ENCODE peak calls at places on chromosomes 1 and 21, in ten cellular contexts. L is HL-60, A is A673, Q is psoas muscle, G is fibroblast of lung, H is brain microvascular endothelial cell, T is fibroblast of mammary gland, F is HCT116, N is BJ, R is neural progenitor cell. Y is an unnamed sample.

GRCh38 chr1:31932491-31933316 is 5.5 kb downstream of the PTP4A2 start:
- DNase-seq in L (peak), A (no peak), Q (no peak), G (peak), H (no peak), T (peak), F (no peak), N (no peak), R (peak), Y (no peak)

GRCh38 chr1:223001653-223002634 is 141.1 kb downstream of the TLR5 start:
- DNase-seq in L (no peak), A (peak), Q (no peak), G (no peak), H (no peak), T (peak), F (no peak), N (no peak), R (no peak), Y (no peak)

GRCh38 chr1:217911908-217912307 is 280.8 kb downstream of the SPATA17 start:
- DNase-seq in L (no peak), A (peak), Q (no peak), G (no peak), H (no peak), T (no peak), F (no peak), N (no peak), R (no peak), Y (no peak)

GRCh38 chr1:203273869-203274602 is 31.3 kb upstream of the BTG2 start:
- DNase-seq in L (peak), A (no peak), Q (peak), G (no peak), H (no peak), T (no peak), F (no peak), N (no peak), R (peak), Y (no peak)

GRCh38 chr1:248696775-248697174 is 5.8 kb downstream of the OR14I1 start:
- DNase-seq in L (no peak), A (peak), Q (no peak), G (no peak), H (no peak), T (no peak), F (no peak), N (no peak), R (no peak), Y (no peak)

GRCh38 chr1:157442065-157442464 is 110.2 kb downstream of the FCRL5 start:
- DNase-seq in L (no peak), A (no peak), Q (no peak), G (no peak), H (no peak), T (no peak), F (no peak), N (no peak), R (peak), Y (no peak)

GRCh38 chr1:233394860-233395717 is 67.6 kb downstream of the MAP3K21 start:
- DNase-seq in L (peak), A (peak), Q (no peak), G (peak), H (peak), T (peak), F (peak), N (peak), R (peak), Y (peak)

GRCh38 chr1:61121631-61122030 is 39.3 kb downstream of the NFIA start:
- DNase-seq in L (no peak), A (no peak), Q (no peak), G (no peak), H (no peak), T (no peak), F (no peak), N (no peak), R (no peak), Y (no peak)

GRCh38 chr1:177849130-177849529 is 120.7 kb downstream of the SEC16B start:
- DNase-seq in L (no peak), A (no peak), Q (no peak), G (peak), H (no peak), T (peak), F (no peak), N (no peak), R (no peak), Y (no peak)

GRCh38 chr1:84505167-84506001 is 802 bp upstream of the SPATA1 start:
- DNase-seq in L (peak), A (no peak), Q (peak), G (peak), H (peak), T (peak), F (no peak), N (no peak), R (peak), Y (no peak)

GRCh38 chr1:153677718-153678518 is 570 bp upstream of the NPR1 start:
- DNase-seq in L (peak), A (peak), Q (peak), G (peak), H (peak), T (peak), F (peak), N (no peak), R (peak), Y (no peak)

GRCh38 chr1:234309598-234310459 is 63.4 kb upstream of the COA6 start:
- DNase-seq in L (peak), A (peak), Q (peak), G (peak), H (peak), T (peak), F (peak), N (no peak), R (peak), Y (peak)

GRCh38 chr1:191585095-191585494 is 573.2 kb upstream of the RGS18 start:
- DNase-seq in L (no peak), A (no peak), Q (no peak), G (no peak), H (no peak), T (no peak), F (no peak), N (no peak), R (no peak), Y (no peak)

GRCh38 chr21:38470762-38471161 is 27.5 kb downstream of the ERG start:
- DNase-seq in L (no peak), A (no peak), Q (no peak), G (peak), H (no peak), T (peak), F (no peak), N (no peak), R (no peak), Y (peak)

GRCh38 chr1:151537112-151537511 is 3.0 kb upstream of the TUFT1 start:
- DNase-seq in L (no peak), A (peak), Q (no peak), G (peak), H (peak), T (peak), F (no peak), N (no peak), R (no peak), Y (no peak)

GRCh38 chr1:199163277-199164069 is 524.6 kb downstream of the PTPRC start:
- DNase-seq in L (no peak), A (peak), Q (no peak), G (no peak), H (no peak), T (no peak), F (no peak), N (no peak), R (no peak), Y (no peak)

GRCh38 chr1:206012086-206012859 is 9.1 kb upstream of the RAB7B start:
- DNase-seq in L (peak), A (peak), Q (peak), G (no peak), H (no peak), T (no peak), F (no peak), N (no peak), R (no peak), Y (no peak)

GRCh38 chr21:32422064-32422463 is 9.6 kb downstream of the EVA1C start:
- DNase-seq in L (no peak), A (no peak), Q (no peak), G (no peak), H (no peak), T (no peak), F (no peak), N (no peak), R (no peak), Y (no peak)

GRCh38 chr1:2413495-2414296 is 1.3 kb upstream of the PEX10 start:
- DNase-seq in L (peak), A (no peak), Q (no peak), G (no peak), H (no peak), T (no peak), F (no peak), N (no peak), R (peak), Y (no peak)

GRCh38 chr1:38028671-38029070 is 16.1 kb downstream of the UTP11 start:
- DNase-seq in L (no peak), A (no peak), Q (no peak), G (no peak), H (no peak), T (no peak), F (no peak), N (no peak), R (no peak), Y (no peak)
- TF ChIP-seq CTCF in L (no peak), A (no peak), Q (no peak), G (peak), H (peak), T (no peak), F (no peak), N (no peak), R (no peak), Y (peak)

GRCh38 chr1:207908112-207908734 is 2.7 kb downstream of the CD34 start:
- DNase-seq in L (peak), A (no peak), Q (peak), G (no peak), H (no peak), T (no peak), F (no peak), N (no peak), R (peak), Y (no peak)
- H3K4me3 ChIP-seq in L (no peak), A (no peak), Q (peak), G (no peak), H (no peak), T (no peak), F (no peak), N (no peak), R (no peak), Y (no peak)

GRCh38 chr1:166789286-166789685 is 50.0 kb upstream of the POGK start:
- DNase-seq in L (no peak), A (no peak), Q (no peak), G (no peak), H (no peak), T (no peak), F (no peak), N (no peak), R (no peak), Y (no peak)

DNA sequence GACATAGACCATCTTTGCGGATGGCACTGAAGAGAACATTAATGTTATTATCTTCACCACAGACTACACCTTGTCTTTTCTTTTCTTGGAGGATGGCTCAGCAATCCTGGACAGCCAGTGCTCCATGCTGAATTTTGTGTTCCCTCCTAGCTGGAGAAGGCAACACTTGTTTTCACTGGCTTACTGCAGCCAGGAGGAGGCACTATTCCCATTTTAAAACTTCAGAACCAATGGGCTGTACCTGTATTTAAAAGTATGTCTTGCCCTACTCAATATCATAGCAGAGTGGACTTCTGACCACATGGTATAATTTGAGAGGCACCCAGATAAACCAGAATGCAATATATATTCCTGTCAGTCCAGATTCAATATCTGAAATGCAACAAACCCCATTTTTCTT is 53.3 kb upstream of the POGK start:
- DNase-seq in L (no peak), A (no peak), Q (no peak), G (no peak), H (no peak), T (no peak), F (no peak), N (no peak), R (no peak), Y (no peak)
- TF ChIP-seq CTCF in L (no peak), A (peak), Q (peak), G (no peak), H (no peak), T (no peak), F (no peak), N (no peak), R (peak), Y (no peak)

GRCh38 chr1:163201906-163202305 is 810 bp downstream of the RGS5 start:
- DNase-seq in L (no peak), A (no peak), Q (no peak), G (no peak), H (no peak), T (no peak), F (no peak), N (no peak), R (no peak), Y (no peak)
- H3K4me3 ChIP-seq in L (no peak), A (no peak), Q (peak), G (no peak), H (no peak), T (no peak), F (no peak), N (no peak), R (no peak), Y (no peak)

GRCh38 chr21:29430581-29430980 is 131.9 kb downstream of the BACH1 start:
- DNase-seq in L (no peak), A (no peak), Q (no peak), G (no peak), H (no peak), T (no peak), F (no peak), N (no peak), R (peak), Y (no peak)
- TF ChIP-seq CTCF in L (no peak), A (no peak), Q (no peak), G (no peak), H (no peak), T (no peak), F (no peak), N (no peak), R (no peak), Y (no peak)

DNA sequence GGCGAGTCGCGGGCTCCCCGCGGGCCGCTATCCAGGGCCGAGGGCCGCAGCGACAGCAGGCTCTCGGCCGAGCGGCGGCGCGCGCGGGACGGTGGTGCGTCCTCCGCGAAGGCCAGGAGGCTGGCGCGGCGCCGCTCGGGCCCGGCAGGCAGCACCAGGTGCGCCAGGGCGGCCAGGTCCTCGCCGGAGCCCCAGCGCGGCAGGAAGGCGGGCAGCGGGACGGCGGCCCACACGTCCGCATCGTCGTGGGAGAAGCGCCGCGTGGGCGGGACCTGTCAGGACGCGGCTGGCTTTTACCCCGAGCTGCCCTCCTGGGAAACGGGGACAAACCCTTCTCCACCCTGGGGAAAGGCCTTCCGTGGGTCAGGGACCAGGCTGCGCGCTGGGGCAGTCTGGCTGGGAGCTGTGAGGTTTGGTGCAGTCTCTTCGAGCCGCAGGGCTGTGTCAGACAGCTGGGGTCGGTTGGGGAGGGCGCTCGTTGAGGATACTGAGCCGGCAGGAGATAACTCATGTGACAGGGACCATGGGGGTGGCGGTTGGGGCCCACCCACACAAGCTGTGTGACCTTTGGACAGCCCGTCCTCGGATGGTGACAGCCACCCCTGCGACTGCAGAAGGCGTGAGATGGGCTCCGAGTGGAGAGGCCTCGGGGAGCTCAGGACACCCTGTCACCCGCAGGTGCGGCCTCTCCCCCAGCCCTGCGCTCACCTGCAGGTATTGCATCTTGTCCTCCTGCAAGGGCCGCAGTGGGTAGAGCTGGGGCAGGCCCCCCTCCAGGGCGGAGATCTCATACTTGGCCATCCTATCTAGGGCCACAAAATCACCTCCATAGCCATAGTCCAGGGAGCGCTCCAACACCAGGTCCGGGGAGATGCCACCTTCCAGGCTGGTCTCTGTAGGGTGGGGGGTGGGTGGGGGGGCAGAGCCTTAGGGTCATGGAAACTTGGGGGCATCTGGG is 6.0 kb downstream of the HES3 start:
- DNase-seq in L (no peak), A (no peak), Q (peak), G (no peak), H (no peak), T (no peak), F (no peak), N (no peak), R (peak), Y (no peak)
- H3K4me3 ChIP-seq in L (no peak), A (no peak), Q (no peak), G (no peak), H (no peak), T (no peak), F (peak), N (no peak), R (peak), Y (no peak)

DNA sequence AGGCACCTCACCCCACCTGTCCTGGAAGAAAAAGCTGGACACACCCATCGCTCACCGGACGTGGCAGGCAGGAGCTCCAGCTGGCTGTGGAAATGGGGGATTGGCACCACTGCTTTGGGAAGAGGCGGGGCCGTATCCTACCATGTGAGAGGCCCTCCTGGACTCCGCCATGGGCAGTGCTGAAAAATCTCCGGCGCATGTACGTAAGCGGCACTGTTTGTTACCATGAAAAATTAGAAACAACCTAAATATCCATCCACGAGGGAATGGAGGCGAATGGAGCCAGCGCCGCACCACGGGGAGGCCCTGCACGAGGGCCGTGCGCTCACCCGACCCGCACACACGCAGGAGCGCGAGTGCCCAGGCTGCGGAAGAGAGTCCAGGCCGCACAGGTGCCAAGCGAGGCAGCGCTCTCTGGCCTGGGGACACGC is 3.1 kb downstream of the KRTAP10-8 start:
- DNase-seq in L (no peak), A (no peak), Q (no peak), G (no peak), H (no peak), T (no peak), F (no peak), N (no peak), R (no peak), Y (no peak)
- TF ChIP-seq CTCF in L (no peak), A (no peak), Q (no peak), G (no peak), H (no peak), T (no peak), F (no peak), N (no peak), R (no peak), Y (no peak)

DNA sequence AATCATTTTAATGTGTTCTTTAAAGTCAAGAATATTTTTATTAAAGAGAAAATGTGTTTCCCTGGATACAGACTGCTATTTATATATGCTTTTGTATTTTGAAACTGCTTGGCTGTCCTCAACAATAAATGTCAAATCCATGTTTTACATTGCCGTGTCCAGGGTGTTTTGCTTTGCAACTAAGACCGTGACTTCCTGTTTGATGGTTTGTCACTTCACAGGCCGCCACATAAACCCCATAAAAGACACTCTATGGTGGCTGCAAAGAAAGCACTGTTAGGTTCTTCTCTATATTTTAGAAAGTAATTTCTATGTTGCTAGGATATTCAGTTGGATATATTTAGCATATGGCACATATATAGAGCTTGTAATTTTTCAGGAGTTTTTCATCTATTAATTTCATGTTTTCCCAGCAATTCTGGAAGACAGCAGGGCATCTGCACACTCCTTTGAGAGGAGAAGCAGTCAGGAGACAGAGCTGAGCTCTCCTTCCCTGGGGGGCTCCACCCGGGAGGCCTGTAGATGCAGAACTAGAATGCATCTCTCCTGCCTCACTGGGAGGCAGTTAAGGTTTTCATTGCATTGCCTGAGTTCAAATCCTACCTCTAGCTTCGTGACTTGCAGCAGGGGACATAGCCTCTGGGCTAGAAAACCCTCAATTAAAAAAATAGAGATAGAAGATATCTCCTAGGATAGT is 33.1 kb downstream of the PRDM2 start:
- DNase-seq in L (peak), A (peak), Q (no peak), G (no peak), H (no peak), T (no peak), F (no peak), N (no peak), R (no peak), Y (no peak)
- H3K4me3 ChIP-seq in L (no peak), A (no peak), Q (no peak), G (no peak), H (no peak), T (no peak), F (no peak), N (no peak), R (no peak), Y (no peak)

DNA sequence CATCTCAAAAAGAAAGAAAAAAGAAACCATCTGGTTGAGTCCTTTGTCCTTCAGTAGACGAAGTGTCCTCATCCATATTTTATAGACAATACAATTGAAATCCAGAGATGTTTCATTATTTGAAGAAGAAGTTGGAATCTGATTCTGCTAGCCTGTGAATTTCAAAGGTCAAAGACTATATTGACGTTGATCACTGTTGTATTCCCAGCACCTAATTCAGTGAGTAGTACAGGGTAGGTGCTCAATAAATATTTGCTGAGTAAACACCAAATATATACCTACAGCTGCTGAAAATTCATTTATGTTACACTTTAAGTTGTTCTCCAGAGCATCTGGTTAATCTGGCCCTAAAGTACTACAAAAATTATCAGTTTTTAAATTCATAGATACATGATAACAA is 135.2 kb downstream of the CACNA1E start:
- DNase-seq in L (no peak), A (no peak), Q (no peak), G (no peak), H (no peak), T (no peak), F (no peak), N (no peak), R (no peak), Y (no peak)
- TF ChIP-seq CTCF in L (no peak), A (no peak), Q (no peak), G (no peak), H (no peak), T (no peak), F (no peak), N (no peak), R (no peak), Y (no peak)

Y was measured in kidney epithelial cell.